ENCODE peak calls at places on chromosomes 1 and 21, in five cellular contexts. M is IMR-90, K is aorta, C is HepG2, Z is heart left ventricle. U is an unnamed sample. For H3K36me3, the result is how much of the 10 kb centered on the place peaks cover.

GRCh38 chr21:32515869-32516268 is 69.5 kb downstream of the TCP10L start:
- DNase-seq in M (peak), K (no peak), C (no peak), Z (no peak), U (no peak)

GRCh38 chr1:230749150-230749549 is 2.0 kb downstream of the CAPN9 start:
- DNase-seq in M (no peak), K (peak), C (no peak), Z (no peak), U (no peak)

GRCh38 chr21:46455575-46456385 is 2.9 kb upstream of the DIP2A start:
- DNase-seq in M (peak), K (no peak), C (no peak), Z (peak), U (no peak)

GRCh38 chr1:169102567-169102966 is 3.9 kb upstream of the ATP1B1 start:
- DNase-seq in M (peak), K (peak), C (peak), Z (no peak), U (peak)

GRCh38 chr1:24065314-24065713 is 46.6 kb downstream of the MYOM3 start:
- DNase-seq in M (no peak), K (no peak), C (no peak), Z (peak), U (no peak)

GRCh38 chr1:183023146-183023600 is at the start of gene LAMC1:
- DNase-seq in M (peak), K (peak), C (peak), Z (peak), U (peak)

GRCh38 chr1:95957748-95958147 is 723.7 kb downstream of the RWDD3 start:
- DNase-seq in M (no peak), K (no peak), C (no peak), Z (no peak), U (no peak)

GRCh38 chr1:21289700-21290545 is at the start of gene ECE1:
- DNase-seq in M (no peak), K (peak), C (no peak), Z (peak), U (peak)

GRCh38 chr1:61184035-61184713 is 101.8 kb downstream of the NFIA start:
- DNase-seq in M (peak), K (peak), C (peak), Z (peak), U (peak)

GRCh38 chr1:114063544-114063943 is 84.3 kb downstream of the OLFML3 start:
- DNase-seq in M (no peak), K (no peak), C (no peak), Z (no peak), U (no peak)

GRCh38 chr1:245197911-245198379 is 43.2 kb downstream of the KIF26B start:
- DNase-seq in M (peak), K (no peak), C (no peak), Z (no peak), U (no peak)

GRCh38 chr1:203175237-203176181 is at the start of gene MYBPH:
- DNase-seq in M (no peak), K (peak), C (no peak), Z (peak), U (no peak)

GRCh38 chr1:22387888-22388564 is 63.6 kb upstream of the ZBTB40 start:
- DNase-seq in M (no peak), K (no peak), C (no peak), Z (no peak), U (no peak)

GRCh38 chr1:52907068-52907811 is 14.3 kb downstream of the ECHDC2 start:
- DNase-seq in M (peak), K (no peak), C (no peak), Z (no peak), U (no peak)

DNA sequence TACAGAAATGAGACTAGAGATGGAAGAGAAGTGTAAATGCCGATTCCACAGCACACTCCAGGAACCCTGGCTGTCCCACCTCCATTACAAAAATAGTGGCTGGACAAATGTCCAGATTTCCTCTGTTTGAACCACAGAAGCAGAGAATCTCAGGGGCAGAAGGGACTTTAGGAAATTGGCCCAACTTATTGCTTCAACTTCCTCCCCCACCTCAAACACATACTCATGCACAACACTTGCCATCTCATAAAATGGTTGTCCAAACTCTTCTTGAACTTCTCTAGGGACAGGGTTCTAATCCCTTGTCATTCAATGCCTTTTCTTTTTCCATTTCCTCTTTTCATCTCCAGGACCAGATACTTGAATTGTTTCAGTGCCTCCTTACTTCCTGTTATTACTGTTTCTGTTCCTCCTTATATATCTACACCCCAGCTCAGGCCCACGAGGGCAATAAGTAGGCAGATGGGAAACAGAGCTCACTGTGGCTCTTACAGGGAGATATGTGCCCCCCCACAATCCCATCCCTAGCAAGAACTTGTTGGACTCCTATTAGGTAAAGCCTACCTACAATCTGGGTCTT is 8.5 kb upstream of the B4GALT3 start:
- DNase-seq in M (no peak), K (peak), C (no peak), Z (no peak), U (no peak)
- H3K4me3 ChIP-seq in M (no peak), K (no peak), C (no peak), Z (no peak), U (no peak)

GRCh38 chr1:42774928-42775549 is 8.0 kb downstream of the C1orf50 start:
- DNase-seq in M (peak), K (no peak), C (no peak), Z (no peak), U (no peak)
- H3K36me3 ChIP-seq in M (under half), K (under half), C (half or more), Z (half or more), U (under half)

GRCh38 chr1:159921700-159922498 is 3.4 kb downstream of the TAGLN2 start:
- DNase-seq in M (peak), K (no peak), C (no peak), Z (peak), U (no peak)

GRCh38 chr1:159920651-159921050 is 4.7 kb downstream of the TAGLN2 start:
- DNase-seq in M (no peak), K (no peak), C (no peak), Z (no peak), U (no peak)

GRCh38 chr1:159920202-159920601 is 5.1 kb downstream of the TAGLN2 start:
- DNase-seq in M (no peak), K (no peak), C (no peak), Z (peak), U (no peak)

GRCh38 chr1:159922499-159923202 is 2.7 kb downstream of the TAGLN2 start:
- DNase-seq in M (peak), K (peak), C (no peak), Z (peak), U (peak)

DNA sequence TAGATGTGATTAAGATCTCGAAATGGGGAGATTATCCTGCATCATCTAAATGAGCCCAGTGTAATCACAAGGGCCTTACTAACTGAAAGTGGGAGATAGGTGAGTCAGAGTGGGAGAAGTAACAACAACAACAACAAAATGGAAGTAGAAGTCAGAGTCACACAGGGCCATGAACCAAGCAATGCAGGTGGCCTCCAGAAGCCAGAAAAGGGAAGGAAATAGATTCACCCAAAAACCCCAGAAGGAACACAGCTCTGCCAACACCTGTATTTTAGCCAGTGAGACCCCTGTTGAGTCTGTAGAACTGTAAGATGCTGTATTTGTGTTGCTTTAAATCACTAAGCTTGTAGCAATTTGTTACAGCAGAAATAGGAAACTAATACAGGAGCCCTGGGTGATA is 4.1 kb downstream of the TAGLN2 start:
- DNase-seq in M (peak), K (no peak), C (no peak), Z (no peak), U (no peak)
- H3K4me3 ChIP-seq in M (no peak), K (no peak), C (no peak), Z (peak), U (no peak)

GRCh38 chr1:206575165-206575893 is 36.9 kb downstream of the EIF2D start:
- DNase-seq in M (peak), K (peak), C (no peak), Z (peak), U (peak)

GRCh38 chr1:206578959-206579358 is 33.3 kb downstream of the EIF2D start:
- DNase-seq in M (no peak), K (no peak), C (no peak), Z (no peak), U (no peak)

GRCh38 chr1:206578115-206578935 is 33.9 kb downstream of the EIF2D start:
- DNase-seq in M (peak), K (no peak), C (no peak), Z (no peak), U (no peak)

GRCh38 chr1:206573772-206574161 is 38.5 kb downstream of the EIF2D start:
- DNase-seq in M (no peak), K (no peak), C (no peak), Z (no peak), U (no peak)

DNA sequence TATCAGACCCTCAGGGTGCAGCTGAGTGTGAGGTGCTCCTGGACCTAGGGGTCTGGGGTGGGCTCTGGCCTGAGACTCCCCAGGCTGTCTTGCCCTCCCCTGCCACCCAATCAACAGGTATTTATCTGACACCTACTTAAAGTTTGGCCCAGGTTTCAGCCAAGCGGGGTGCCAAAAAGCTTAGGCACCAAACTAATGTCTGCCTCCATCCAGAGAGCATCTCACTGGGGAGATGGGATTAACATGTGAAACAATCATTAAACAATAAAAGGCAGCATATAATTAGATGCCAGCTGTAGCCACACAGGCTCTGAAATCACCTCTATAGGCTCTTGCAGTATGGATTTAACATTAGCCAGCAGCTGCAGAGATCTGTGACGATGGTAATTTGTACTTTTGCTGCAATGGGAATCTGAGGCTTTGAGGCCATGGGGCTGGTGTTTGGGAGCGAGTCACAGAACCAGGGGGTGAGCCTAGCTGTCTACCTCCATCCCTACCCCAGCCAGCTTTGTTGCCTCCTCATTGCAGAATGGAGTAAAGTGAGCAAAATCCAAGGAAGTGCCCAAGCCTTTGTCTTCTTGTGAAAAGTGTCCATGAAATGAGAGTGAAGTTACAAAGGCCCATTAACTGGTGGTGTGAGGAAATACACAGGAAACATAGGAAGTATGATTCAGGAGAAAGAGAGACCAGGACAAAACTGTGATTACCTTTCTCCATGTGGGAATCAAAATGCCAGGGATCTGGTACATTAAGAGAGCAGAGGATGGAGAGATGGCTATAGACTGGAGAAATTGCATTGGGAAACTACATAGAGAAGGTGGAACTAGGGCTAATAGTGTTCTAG is 36.1 kb downstream of the EIF2D start:
- DNase-seq in M (no peak), K (no peak), C (no peak), Z (no peak), U (no peak)
- H3K36me3 ChIP-seq in M (under half), K (under half), C (under half), Z (under half), U (under half)

GRCh38 chr1:201503397-201504176 is 3.3 kb downstream of the CSRP1 start:
- DNase-seq in M (peak), K (peak), C (peak), Z (no peak), U (no peak)
- H3K4me3 ChIP-seq in M (peak), K (no peak), C (no peak), Z (peak), U (no peak)

DNA sequence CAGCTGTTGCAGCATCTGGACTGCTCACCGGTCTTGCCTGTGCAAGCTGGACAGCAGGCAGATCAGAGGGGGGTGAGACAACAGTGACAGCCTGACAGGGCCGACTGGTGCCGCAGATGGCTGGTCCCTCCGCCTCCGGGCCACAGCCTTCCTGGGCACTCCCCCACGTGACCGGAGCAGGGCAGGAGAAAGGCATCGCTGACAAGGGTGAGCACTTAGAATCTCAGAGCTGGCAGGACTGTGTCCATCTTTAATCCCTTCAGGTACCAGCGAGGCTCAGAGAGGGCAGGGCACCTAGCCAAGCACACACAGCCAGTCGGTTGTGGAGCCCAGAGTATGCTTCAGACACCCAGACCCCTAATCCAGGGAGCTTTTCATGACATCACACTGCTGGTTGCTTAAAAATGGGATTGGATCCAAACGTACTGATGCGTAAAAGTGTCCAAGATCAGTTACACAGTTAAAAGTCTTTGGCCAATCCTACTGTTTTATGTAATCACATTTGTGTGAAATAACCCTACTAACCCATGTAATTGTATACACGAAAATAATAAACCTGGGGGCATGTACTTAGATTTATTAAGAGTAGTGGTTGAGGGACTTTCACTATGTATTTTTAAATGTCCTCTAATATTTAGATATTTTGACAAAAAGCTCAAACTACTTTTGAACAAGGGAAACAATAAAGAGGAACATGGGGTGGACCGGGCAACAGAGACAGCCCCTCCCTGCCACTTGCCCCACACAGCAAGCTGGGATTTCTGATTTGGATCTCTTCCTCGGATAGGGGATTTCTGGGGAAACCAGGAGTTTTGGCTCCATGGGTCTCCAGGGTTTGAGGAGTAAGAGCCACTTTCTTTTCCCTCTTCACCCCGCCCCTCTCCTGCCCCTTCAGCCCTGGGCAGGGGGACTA is 758 bp upstream of the CNTN2 start:
- DNase-seq in M (no peak), K (no peak), C (no peak), Z (no peak), U (no peak)
- H3K36me3 ChIP-seq in M (under half), K (under half), C (under half), Z (under half), U (under half)

GRCh38 chr1:112626887-112627286 is 7.3 kb downstream of the CAPZA1 start:
- DNase-seq in M (no peak), K (no peak), C (no peak), Z (no peak), U (no peak)

GRCh38 chr1:112625696-112626095 is 6.1 kb downstream of the CAPZA1 start:
- DNase-seq in M (no peak), K (no peak), C (no peak), Z (peak), U (no peak)

GRCh38 chr1:112626193-112626592 is 6.6 kb downstream of the CAPZA1 start:
- DNase-seq in M (no peak), K (no peak), C (no peak), Z (no peak), U (no peak)

GRCh38 chr1:112629256-112629655 is 9.6 kb downstream of the CAPZA1 start:
- DNase-seq in M (no peak), K (no peak), C (no peak), Z (no peak), U (no peak)

DNA sequence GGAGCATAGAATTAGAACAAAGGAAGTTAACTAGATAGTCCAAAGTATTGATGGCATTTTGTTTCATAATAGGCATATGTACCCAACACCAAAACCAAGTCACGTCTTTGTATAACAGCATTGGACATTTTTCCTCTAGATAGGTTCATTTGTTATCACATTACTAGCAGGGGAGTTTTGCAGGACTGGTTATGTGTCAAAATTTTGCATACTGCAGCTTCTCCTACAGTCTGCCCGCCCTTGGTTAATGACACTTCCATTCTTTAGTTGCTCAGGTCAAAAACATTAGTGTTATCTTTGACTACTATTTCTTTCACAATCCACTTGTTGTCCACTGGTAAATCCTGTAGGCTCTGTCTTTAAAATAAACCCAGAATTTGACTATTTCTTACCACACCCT is 8.9 kb downstream of the CAPZA1 start:
- DNase-seq in M (no peak), K (no peak), C (no peak), Z (no peak), U (no peak)
- H3K4me3 ChIP-seq in M (no peak), K (no peak), C (no peak), Z (no peak), U (no peak)

DNA sequence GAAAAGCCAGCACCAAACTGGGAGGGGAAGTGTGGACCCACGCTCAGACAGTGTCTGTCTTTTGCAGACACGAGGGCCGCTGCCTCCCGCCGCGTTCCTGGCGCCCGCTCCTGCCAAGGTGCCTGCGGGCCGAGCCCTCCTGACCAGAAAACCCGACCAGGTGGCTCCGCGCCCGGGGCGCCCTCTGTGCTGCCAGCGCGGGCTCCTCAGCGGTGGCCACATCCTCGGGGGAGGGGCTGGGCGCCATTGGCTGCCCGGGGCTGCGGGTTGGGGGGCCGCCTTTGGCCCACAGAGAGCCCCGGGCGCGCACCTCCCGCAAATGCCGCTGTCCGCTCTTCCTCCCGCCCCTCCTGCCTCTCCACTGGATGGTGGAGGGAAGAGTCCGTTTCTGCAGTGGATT is 22.4 kb upstream of the TRNAU1AP start:
- DNase-seq in M (no peak), K (no peak), C (no peak), Z (no peak), U (no peak)
- H3K36me3 ChIP-seq in M (under half), K (under half), C (under half), Z (under half), U (under half)

DNA sequence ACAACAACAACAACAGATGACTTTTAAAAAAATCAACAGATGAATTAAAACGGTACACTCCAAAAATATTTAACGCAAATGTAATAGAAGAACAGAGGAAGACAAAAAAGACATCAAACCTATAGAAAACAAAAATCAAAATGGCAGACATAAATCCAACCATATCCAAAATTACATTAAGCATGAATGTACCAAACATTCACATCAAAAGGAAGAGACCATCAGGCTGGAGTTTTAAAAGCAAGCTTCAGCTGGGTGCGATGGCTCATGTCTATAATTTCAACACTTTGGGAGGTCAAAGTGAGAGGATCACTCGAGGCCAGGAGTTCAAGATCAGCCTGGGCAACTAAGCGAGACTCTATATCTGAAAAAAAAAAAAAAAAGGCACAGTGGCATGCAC is 116.2 kb downstream of the SMYD3 start:
- DNase-seq in M (no peak), K (no peak), C (no peak), Z (no peak), U (no peak)
- H3K4me3 ChIP-seq in M (no peak), K (no peak), C (no peak), Z (no peak), U (no peak)